ENCODE peak calls at places on chromosomes 2 and 18, in seven cellular contexts. D is ascending aorta, E is epithelial cell of esophagus, B is HAP-1, N is non-pigmented ciliary epithelial cell, J is body of pancreas, O is M059J. S is an unnamed sample.

GRCh38 chr2:175432021-175432420 is 250.5 kb upstream of the ATP5MC3 start:
- DNase-seq in J (no peak), B (no peak), N (no peak), E (no peak), O (no peak), D (no peak), S (peak; percentile 65)

GRCh38 chr2:182581196-182581935 is 134.7 kb upstream of the DNAJC10 start:
- DNase-seq in N (no peak), B (no peak), D (no peak), O (no peak), J (no peak), E (no peak), S (no peak)

GRCh38 chr2:200810252-200810650 is 1.5 kb upstream of the BZW1 start:
- DNase-seq in O (peak; percentile 53), J (peak; percentile 47), N (peak; percentile 54), D (no peak), E (peak; percentile 63), B (no peak), S (peak; percentile 13)

GRCh38 chr18:61892683-61893303 is at the start of gene RNF152:
- DNase-seq in E (peak; percentile 34), D (no peak), O (no peak), J (peak; percentile 43), B (peak; percentile 81), N (no peak), S (no peak)

GRCh38 chr2:220847587-220847986 is 724.5 kb downstream of the EPHA4 start:
- DNase-seq in O (peak; percentile 95), J (no peak), D (no peak), B (no peak), N (peak; percentile 80), E (peak; percentile 97), S (no peak)

GRCh38 chr2:217604527-217605279 is 398.1 kb downstream of the TNS1 start:
- DNase-seq in E (no peak), J (no peak), B (no peak), D (no peak), N (no peak), O (no peak), S (no peak)

GRCh38 chr18:58659691-58660090 is 11.6 kb upstream of the MALT1 start:
- DNase-seq in N (no peak), D (no peak), E (no peak), J (no peak), O (no peak), B (no peak), S (no peak)

GRCh38 chr2:225008935-225009334 is 33.3 kb downstream of the DOCK10 start:
- DNase-seq in E (peak; percentile 32), J (no peak), N (no peak), B (peak; percentile 36), O (no peak), D (no peak), S (no peak)

GRCh38 chr2:233267516-233268245 is 16.2 kb downstream of the ATG16L1 start:
- DNase-seq in N (no peak), B (no peak), O (no peak), J (no peak), D (peak; percentile 34), E (no peak), S (no peak)

GRCh38 chr2:58535182-58535581 is 294.1 kb upstream of the FANCL start:
- DNase-seq in N (no peak), B (peak; percentile 88), D (no peak), O (no peak), J (no peak), E (no peak), S (peak; percentile 55)

GRCh38 chr2:83058683-83059082 is 1400.4 kb downstream of the SUCLG1 start:
- DNase-seq in O (no peak), J (no peak), B (no peak), E (no peak), N (no peak), D (no peak), S (no peak)

GRCh38 chr2:84048964-84049363 is 410.1 kb downstream of the SUCLG1 start:
- DNase-seq in N (no peak), B (no peak), E (no peak), O (no peak), J (no peak), D (no peak), S (no peak)

GRCh38 chr18:40841473-40841872 is 1113.6 kb upstream of the PIK3C3 start:
- DNase-seq in B (no peak), E (peak; percentile 35), D (no peak), O (peak; percentile 90), J (no peak), N (no peak), S (no peak)